ENCODE peak calls at places on chromosomes 16 and 17, in nine cellular contexts. Q, W, S, T, Y, O, Z, J and D are unnamed samples.

GRCh38 chr17:57506253-57506911 is 238.7 kb downstream of the CCDC182 start:
- DNase-seq in Q (no peak), W (no peak), S (no peak), T (no peak), Y (no peak), O (no peak), Z (no peak), J (no peak), D (no peak)

GRCh38 chr16:23564964-23565363 is 7.4 kb downstream of the UBFD1 start:
- DNase-seq in Q (no peak), W (no peak), S (no peak), T (peak; percentile 58), Y (no peak), O (no peak), Z (no peak), J (peak; percentile 65), D (no peak)

GRCh38 chr16:20678242-20678641 is 19.2 kb downstream of the ACSM1 start:
- DNase-seq in Q (no peak), W (no peak), S (no peak), T (no peak), Y (no peak), O (no peak), Z (no peak), J (no peak), D (no peak)

GRCh38 chr17:3812771-3813170 is 11.8 kb upstream of the ITGAE start:
- DNase-seq in Q (no peak), W (no peak), S (no peak), T (no peak), Y (no peak), O (no peak), Z (peak; percentile 50), J (no peak), D (no peak)

GRCh38 chr16:67841816-67842508 is at the start of gene THAP11:
- DNase-seq in Q (peak; percentile 95), W (peak; percentile 96), S (peak; percentile 96), T (peak; percentile 97), Y (peak; percentile 96), O (peak; percentile 92), Z (peak; percentile 95), J (peak; percentile 94), D (peak; percentile 98)

GRCh38 chr17:32111141-32111771 is 31.0 kb upstream of the RHOT1 start:
- DNase-seq in Q (no peak), W (peak; percentile 61), S (peak; percentile 33), T (no peak), Y (peak; percentile 57), O (peak; percentile 68), Z (peak; percentile 72), J (peak; percentile 52), D (peak; percentile 46)

GRCh38 chr16:85954927-85955539 is 56.1 kb downstream of the IRF8 start:
- DNase-seq in Q (no peak), W (no peak), S (no peak), T (no peak), Y (no peak), O (no peak), Z (no peak), J (no peak), D (no peak)

GRCh38 chr17:7880076-7880868 is 8.3 kb upstream of the CHD3 start:
- DNase-seq in Q (no peak), W (no peak), S (no peak), T (no peak), Y (no peak), O (no peak), Z (no peak), J (no peak), D (no peak)

GRCh38 chr17:876272-876671 is 94.1 kb downstream of the MRM3 start:
- DNase-seq in Q (no peak), W (no peak), S (no peak), T (no peak), Y (no peak), O (no peak), Z (no peak), J (no peak), D (no peak)

GRCh38 chr17:57955183-57955952 is at the start of gene CUEDC1:
- DNase-seq in Q (peak; percentile 84), W (peak; percentile 84), S (peak; percentile 82), T (peak; percentile 94), Y (peak; percentile 81), O (peak; percentile 39), Z (peak; percentile 79), J (peak; percentile 89), D (peak; percentile 94)

GRCh38 chr17:70848785-70849184 is 679.5 kb downstream of the KCNJ2 start:
- DNase-seq in Q (no peak), W (no peak), S (no peak), T (no peak), Y (no peak), O (peak; percentile 78), Z (no peak), J (no peak), D (no peak)

GRCh38 chr17:8393470-8394231 is 4.0 kb downstream of the RNF222 start:
- DNase-seq in Q (no peak), W (no peak), S (peak; percentile 52), T (no peak), Y (no peak), O (peak; percentile 21), Z (no peak), J (no peak), D (peak; percentile 77)

GRCh38 chr16:57994778-57995177 is 5.7 kb downstream of the ZNF319 start:
- DNase-seq in Q (peak; percentile 72), W (peak; percentile 59), S (peak; percentile 51), T (peak; percentile 92), Y (peak; percentile 84), O (peak; percentile 25), Z (no peak), J (no peak), D (no peak)

GRCh38 chr16:8109510-8110369 is 480.6 kb downstream of the TMEM114 start:
- DNase-seq in Q (no peak), W (no peak), S (no peak), T (no peak), Y (no peak), O (no peak), Z (no peak), J (no peak), D (no peak)

GRCh38 chr17:35972945-35973332 is 8.4 kb downstream of the CCL16 start:
- DNase-seq in Q (no peak), W (no peak), S (no peak), T (no peak), Y (no peak), O (no peak), Z (no peak), J (no peak), D (no peak)

GRCh38 chr17:35972535-35972934 is 8.8 kb downstream of the CCL16 start:
- DNase-seq in Q (no peak), W (no peak), S (no peak), T (no peak), Y (no peak), O (no peak), Z (no peak), J (no peak), D (no peak)

GRCh38 chr17:35972066-35972465 is 9.2 kb downstream of the CCL16 start:
- DNase-seq in Q (no peak), W (no peak), S (no peak), T (no peak), Y (no peak), O (no peak), Z (no peak), J (no peak), D (no peak)

GRCh38 chr17:35969558-35970442 is 11.5 kb downstream of the CCL16 start:
- DNase-seq in Q (no peak), W (peak; percentile 84), S (peak; percentile 87), T (peak; percentile 84), Y (peak; percentile 88), O (peak; percentile 73), Z (peak; percentile 80), J (peak; percentile 78), D (peak; percentile 93)

GRCh38 chr17:35973333-35974260 is 7.7 kb downstream of the CCL16 start:
- DNase-seq in Q (peak; percentile 92), W (no peak), S (no peak), T (no peak), Y (peak; percentile 36), O (peak; percentile 32), Z (no peak), J (no peak), D (no peak)
- TF ChIP-seq POLR2A in Q (no peak), W (no peak), S (no peak), T (no peak), Y (no peak), O (no peak), Z (no peak), J (no peak), D (no peak)

GRCh38 chr16:56795011-56795410 is 65.1 kb downstream of the NUP93 start:
- DNase-seq in Q (no peak), W (no peak), S (no peak), T (no peak), Y (no peak), O (no peak), Z (no peak), J (no peak), D (no peak)

GRCh38 chr16:56797861-56798260 is 67.1 kb upstream of the SLC12A3 start:
- DNase-seq in Q (no peak), W (no peak), S (no peak), T (no peak), Y (no peak), O (no peak), Z (no peak), J (no peak), D (no peak)

GRCh38 chr16:56792960-56793359 is 63.0 kb downstream of the NUP93 start:
- DNase-seq in Q (no peak), W (no peak), S (no peak), T (no peak), Y (no peak), O (no peak), Z (no peak), J (no peak), D (no peak)

GRCh38 chr16:56789360-56789759 is 59.4 kb downstream of the NUP93 start:
- DNase-seq in Q (no peak), W (peak; percentile 73), S (peak; percentile 31), T (no peak), Y (peak; percentile 68), O (peak; percentile 60), Z (peak; percentile 45), J (peak; percentile 19), D (peak; percentile 21)

GRCh38 chr16:56793504-56793903 is 63.6 kb downstream of the NUP93 start:
- DNase-seq in Q (no peak), W (no peak), S (no peak), T (no peak), Y (peak; percentile 13), O (peak; percentile 51), Z (no peak), J (no peak), D (no peak)
- TF ChIP-seq CTCF in Q (peak; percentile 39), W (no peak), S (no peak), T (no peak), Y (peak; percentile 15), O (peak; percentile 68), Z (no peak), J (no peak), D (no peak)

DNA sequence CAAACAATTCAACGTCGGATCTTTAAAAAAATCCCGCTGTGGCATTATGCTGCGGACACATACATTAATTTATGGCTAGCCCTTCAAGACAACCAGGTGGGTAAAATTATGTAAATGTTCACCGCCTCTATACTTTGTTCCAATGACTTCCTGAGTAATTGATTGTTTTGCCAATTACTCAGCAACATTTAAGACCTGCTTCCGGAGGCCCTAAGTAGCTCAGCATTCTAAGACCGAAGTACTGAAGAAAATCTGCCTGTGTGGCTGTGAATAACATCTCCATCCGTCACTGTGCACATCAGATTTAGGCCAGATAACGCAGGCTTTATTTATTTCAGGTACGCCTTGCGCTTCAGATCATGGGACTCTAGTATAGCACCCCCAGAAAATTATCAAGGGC is 23.3 kb downstream of the QPRT start:
- DNase-seq in Q (no peak), W (no peak), S (no peak), T (peak; percentile 1), Y (no peak), O (no peak), Z (no peak), J (no peak), D (no peak)
- H3K4me3 ChIP-seq in Q (no peak overlapping the region), W (no peak overlapping the region), S (no peak overlapping the region), T (no peak overlapping the region), Y (no peak overlapping the region), O (no peak overlapping the region), Z (no peak overlapping the region), J (no peak overlapping the region), D (no peak overlapping the region)

GRCh38 chr16:81095953-81096714 is at the start of gene GCSH:
- DNase-seq in Q (peak; percentile 100), W (peak; percentile 99), S (peak; percentile 99), T (peak; percentile 100), Y (peak; percentile 99), O (peak; percentile 98), Z (peak; percentile 99), J (peak; percentile 100), D (peak; percentile 98)
- TF ChIP-seq POLR2A in Q (peak; percentile 87), W (no peak), S (no peak), T (no peak), Y (no peak), O (no peak), Z (no peak), J (no peak), D (no peak)